ENCODE peak calls at places on chromosomes 6 and 20, in nine cellular contexts. Y, C, I, O, H, R, F, N and A are unnamed samples.

GRCh38 chr6:169073311-169073710 is 180.3 kb downstream of the THBS2 start:
- DNase-seq in Y (no peak), C (no peak), I (no peak), O (no peak), H (no peak), R (no peak), F (no peak), N (no peak), A (no peak)

GRCh38 chr6:84278311-84278710 is 50.9 kb upstream of the CEP162 start:
- DNase-seq in Y (no peak), C (no peak), I (no peak), O (no peak), H (no peak), R (no peak), F (no peak), N (no peak), A (no peak)

GRCh38 chr20:1171461-1172093 is 13.2 kb downstream of the TMEM74B start:
- DNase-seq in Y (no peak), C (no peak), I (no peak), O (peak), H (no peak), R (peak), F (peak), N (no peak), A (peak)

GRCh38 chr6:82773061-82773717 is 292.5 kb downstream of the UBE3D start:
- DNase-seq in Y (no peak), C (no peak), I (no peak), O (no peak), H (no peak), R (no peak), F (no peak), N (no peak), A (no peak)

GRCh38 chr6:32114853-32115252 is 5.7 kb upstream of the TNXB start:
- DNase-seq in Y (no peak), C (no peak), I (no peak), O (no peak), H (no peak), R (no peak), F (no peak), N (no peak), A (no peak)

GRCh38 chr6:152220785-152221184 is 413.3 kb downstream of the ESR1 start:
- DNase-seq in Y (no peak), C (no peak), I (no peak), O (no peak), H (no peak), R (no peak), F (no peak), N (no peak), A (no peak)

GRCh38 chr20:45359406-45360148 is 3.4 kb upstream of the SYS1 start:
- DNase-seq in Y (no peak), C (no peak), I (no peak), O (no peak), H (no peak), R (peak), F (no peak), N (no peak), A (no peak)

GRCh38 chr20:45341579-45341938 is 6.7 kb downstream of the SDC4 start:
- DNase-seq in Y (no peak), C (no peak), I (no peak), O (no peak), H (no peak), R (no peak), F (no peak), N (no peak), A (no peak)

GRCh38 chr6:154258064-154258757 is 98.4 kb downstream of the IPCEF1 start:
- DNase-seq in Y (no peak), C (no peak), I (no peak), O (no peak), H (no peak), R (no peak), F (peak), N (no peak), A (no peak)

GRCh38 chr6:33116881-33117711 is 41.3 kb downstream of the HLA-DPB1 start:
- DNase-seq in Y (no peak), C (no peak), I (peak), O (no peak), H (peak), R (no peak), F (no peak), N (no peak), A (no peak)

GRCh38 chr6:43943099-43943766 is 173.2 kb downstream of the VEGFA start:
- DNase-seq in Y (no peak), C (no peak), I (no peak), O (no peak), H (peak), R (no peak), F (no peak), N (no peak), A (no peak)

GRCh38 chr6:39182604-39183003 is 46.7 kb downstream of the KCNK5 start:
- DNase-seq in Y (no peak), C (no peak), I (no peak), O (no peak), H (no peak), R (no peak), F (no peak), N (no peak), A (no peak)

GRCh38 chr6:38169221-38169674 is 349.7 kb downstream of the ZFAND3 start:
- DNase-seq in Y (no peak), C (no peak), I (no peak), O (no peak), H (no peak), R (no peak), F (no peak), N (no peak), A (no peak)

GRCh38 chr20:59966428-59966827 is 8.2 kb downstream of the CDH26 start:
- DNase-seq in Y (no peak), C (no peak), I (no peak), O (no peak), H (no peak), R (no peak), F (no peak), N (no peak), A (no peak)

GRCh38 chr6:125094563-125094962 is 59.0 kb upstream of the TPD52L1 start:
- DNase-seq in Y (no peak), C (no peak), I (no peak), O (no peak), H (no peak), R (no peak), F (no peak), N (no peak), A (no peak)

GRCh38 chr6:83065511-83066192 is at the start of gene UBE3D:
- DNase-seq in Y (no peak), C (peak), I (peak), O (peak), H (peak), R (peak), F (peak), N (peak), A (peak)

GRCh38 chr20:5001174-5002076 is at the start of gene SLC23A2:
- DNase-seq in Y (no peak), C (peak), I (no peak), O (peak), H (peak), R (peak), F (peak), N (no peak), A (peak)

GRCh38 chr20:32993484-32994050 is 10.7 kb downstream of the SUN5 start:
- DNase-seq in Y (no peak), C (no peak), I (no peak), O (no peak), H (no peak), R (no peak), F (no peak), N (no peak), A (no peak)

GRCh38 chr6:139282684-139283083 is 9.1 kb downstream of the TXLNB start:
- DNase-seq in Y (no peak), C (no peak), I (no peak), O (no peak), H (no peak), R (no peak), F (no peak), N (no peak), A (no peak)

GRCh38 chr20:24956001-24956761 is 7.1 kb downstream of the CST7 start:
- DNase-seq in Y (no peak), C (no peak), I (no peak), O (no peak), H (peak), R (no peak), F (no peak), N (no peak), A (no peak)

GRCh38 chr6:18632670-18633410 is 245.7 kb downstream of the RNF144B start:
- DNase-seq in Y (no peak), C (no peak), I (no peak), O (no peak), H (no peak), R (no peak), F (peak), N (no peak), A (peak)

DNA sequence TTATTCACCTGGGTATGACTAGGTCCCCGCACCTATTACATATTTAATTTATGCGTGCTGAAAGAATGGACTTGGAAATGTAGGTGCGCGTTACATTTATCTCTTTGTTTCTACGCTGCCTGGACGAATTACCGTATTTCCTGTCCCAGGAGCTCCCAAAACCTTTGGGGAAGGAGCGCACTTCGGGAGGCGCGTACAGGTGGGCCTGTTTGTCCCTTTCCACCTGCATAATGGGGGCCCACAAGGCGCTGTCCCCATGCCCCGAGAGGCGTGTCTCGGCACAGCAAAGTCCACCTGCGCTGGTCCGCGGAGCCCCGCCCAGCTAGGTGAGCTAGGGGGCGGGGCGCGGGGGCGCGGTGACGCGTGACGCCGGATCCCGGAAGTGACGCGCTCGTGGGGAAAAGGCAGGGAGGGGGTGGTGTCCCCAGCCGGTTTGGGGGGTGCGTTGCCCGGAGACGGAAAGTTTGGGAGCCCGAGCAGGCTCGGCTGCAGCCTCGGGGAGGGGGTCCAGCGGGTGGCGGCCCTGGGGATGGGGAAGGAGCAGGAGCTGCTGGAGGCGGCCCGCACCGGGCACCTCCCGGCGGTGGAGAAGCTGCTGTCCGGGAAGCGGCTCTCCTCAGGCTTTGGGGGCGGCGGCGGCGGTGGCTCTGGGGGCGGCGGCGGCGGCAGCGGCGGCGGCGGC is at the start of gene ANKS1A:
- DNase-seq in Y (peak), C (peak), I (peak), O (peak), H (peak), R (peak), F (peak), N (peak), A (peak)
- TF ChIP-seq POLR2A in Y (peak), C (peak), I (peak), O (peak), H (no peak), R (peak), F (peak), N (peak), A (no peak)

GRCh38 chr6:136801581-136801980 is 9.3 kb upstream of the MAP3K5 start:
- DNase-seq in Y (no peak), C (no peak), I (no peak), O (no peak), H (no peak), R (no peak), F (no peak), N (no peak), A (no peak)

GRCh38 chr6:136809461-136809860 is 12.9 kb upstream of the PEX7 start:
- DNase-seq in Y (no peak), C (no peak), I (no peak), O (no peak), H (no peak), R (no peak), F (no peak), N (no peak), A (no peak)

GRCh38 chr6:136797977-136798376 is 5.7 kb upstream of the MAP3K5 start:
- DNase-seq in Y (no peak), C (no peak), I (no peak), O (no peak), H (no peak), R (no peak), F (no peak), N (no peak), A (no peak)

GRCh38 chr6:136803589-136803988 is 11.3 kb upstream of the MAP3K5 start:
- DNase-seq in Y (no peak), C (no peak), I (no peak), O (no peak), H (no peak), R (no peak), F (no peak), N (no peak), A (no peak)
- TF ChIP-seq POLR2A in Y (no peak), C (no peak), I (no peak), O (no peak), H (no peak), R (no peak), F (no peak), N (no peak), A (no peak)

DNA sequence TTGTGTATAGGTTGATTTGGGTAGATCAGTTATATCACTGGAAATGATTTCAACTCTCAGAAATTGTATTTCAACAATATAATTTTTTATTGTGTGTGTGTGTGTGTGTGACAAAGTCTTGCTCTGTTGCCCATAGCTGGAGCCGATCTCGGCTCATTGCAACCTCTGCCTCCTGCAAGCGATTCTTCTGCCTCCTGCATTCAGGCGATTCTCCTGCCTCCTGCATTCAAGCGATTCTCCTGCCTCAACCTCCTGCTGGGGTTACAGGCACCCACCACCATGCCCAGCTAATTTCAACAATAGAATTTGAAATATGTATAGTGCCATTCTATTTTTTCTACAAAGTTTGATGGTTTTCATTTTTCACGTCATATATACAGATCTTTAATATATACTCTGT is 24.1 kb downstream of the AFDN start:
- DNase-seq in Y (no peak), C (no peak), I (no peak), O (no peak), H (no peak), R (no peak), F (no peak), N (no peak), A (no peak)
- TF ChIP-seq POLR2A in Y (no peak), C (no peak), I (no peak), O (no peak), H (no peak), R (no peak), F (no peak), N (no peak), A (no peak)

DNA sequence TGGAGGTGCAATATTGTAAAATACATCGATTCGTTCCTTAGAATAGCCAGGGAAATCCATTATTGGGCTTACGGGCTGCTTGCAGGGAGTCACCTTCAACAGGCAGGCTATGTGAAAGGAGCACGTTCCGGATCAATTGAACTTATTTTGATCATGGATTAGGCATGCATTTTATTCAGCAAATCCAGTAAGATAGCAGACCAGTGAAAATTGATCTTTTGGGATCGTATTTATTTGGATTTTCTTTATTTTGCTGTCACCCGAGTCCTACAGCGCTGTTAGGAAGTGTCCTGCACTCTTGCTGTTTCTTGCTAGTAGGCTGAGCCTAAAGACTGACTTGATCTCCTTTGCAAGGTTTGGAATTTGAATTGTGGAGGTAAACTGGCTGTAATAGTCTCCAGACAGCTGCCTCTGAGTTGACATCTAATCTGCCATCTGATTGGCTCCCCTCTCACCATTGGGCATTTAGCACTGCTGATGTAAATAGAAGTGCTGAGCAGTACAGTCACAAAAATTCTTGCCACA is 3.0 kb downstream of the ARID1B start:
- DNase-seq in Y (peak), C (peak), I (no peak), O (peak), H (no peak), R (no peak), F (peak), N (no peak), A (peak)
- TF ChIP-seq POLR2A in Y (peak), C (peak), I (peak), O (no peak), H (no peak), R (peak), F (peak), N (no peak), A (peak)

GRCh38 chr6:110815260-110816109 is at the start of gene CDK19:
- DNase-seq in Y (peak), C (peak), I (peak), O (peak), H (peak), R (peak), F (peak), N (peak), A (peak)
- TF ChIP-seq POLR2A in Y (peak), C (peak), I (peak), O (peak), H (peak), R (peak), F (peak), N (peak), A (peak)